ENCODE peak calls at places on chromosomes 11 and 22, in six cellular contexts. One of them, this sample, is unnamed.

GRCh38 chr11:76209671-76209955 is 3.3 kb upstream of the WNT11 start:
- DNase-seq in GM23338: no peak
- DNase-seq in Panc1: no peak
- DNase-seq in transverse colon: no peak
- DNase-seq in esophagus muscularis mucosa: no peak
- DNase-seq in endothelial cell of umbilical vein: no peak
- DNase-seq in this sample: no peak

GRCh38 chr22:39343259-39344045 is 6.3 kb upstream of the SYNGR1 start:
- DNase-seq in esophagus muscularis mucosa: no peak
- DNase-seq in GM23338: peak; percentile 88
- DNase-seq in endothelial cell of umbilical vein: peak; percentile 53
- DNase-seq in Panc1: peak; percentile 32
- DNase-seq in transverse colon: peak; percentile 66
- DNase-seq in this sample: peak; percentile 73

GRCh38 chr11:35223429-35223828 is 84.5 kb downstream of the CD44 start:
- DNase-seq in GM23338: peak; percentile 10
- DNase-seq in Panc1: no peak
- DNase-seq in transverse colon: no peak
- DNase-seq in esophagus muscularis mucosa: no peak
- DNase-seq in endothelial cell of umbilical vein: no peak
- DNase-seq in this sample: no peak

GRCh38 chr11:114250993-114251796 is 45.0 kb upstream of the NNMT start:
- DNase-seq in Panc1: no peak
- DNase-seq in endothelial cell of umbilical vein: no peak
- DNase-seq in transverse colon: no peak
- DNase-seq in GM23338: peak; percentile 44
- DNase-seq in esophagus muscularis mucosa: no peak
- DNase-seq in this sample: no peak

GRCh38 chr11:109037856-109038780 is 373.2 kb downstream of the DDX10 start:
- DNase-seq in endothelial cell of umbilical vein: peak; percentile 85
- DNase-seq in GM23338: no peak
- DNase-seq in Panc1: no peak
- DNase-seq in transverse colon: no peak
- DNase-seq in esophagus muscularis mucosa: peak; percentile 79
- DNase-seq in this sample: no peak

GRCh38 chr11:69501121-69501489 is 19.6 kb downstream of the LINC01488 start:
- DNase-seq in endothelial cell of umbilical vein: no peak
- DNase-seq in transverse colon: no peak
- DNase-seq in esophagus muscularis mucosa: no peak
- DNase-seq in GM23338: no peak
- DNase-seq in Panc1: no peak
- DNase-seq in this sample: no peak

GRCh38 chr22:48670747-48671146 is 1156.9 kb downstream of the BRD1 start:
- DNase-seq in esophagus muscularis mucosa: no peak
- DNase-seq in transverse colon: no peak
- DNase-seq in endothelial cell of umbilical vein: no peak
- DNase-seq in GM23338: no peak
- DNase-seq in Panc1: no peak
- DNase-seq in this sample: no peak

GRCh38 chr11:123575441-123575840 is 79.0 kb downstream of the SCN3B start:
- DNase-seq in transverse colon: no peak
- DNase-seq in Panc1: no peak
- DNase-seq in endothelial cell of umbilical vein: no peak
- DNase-seq in esophagus muscularis mucosa: no peak
- DNase-seq in GM23338: no peak
- DNase-seq in this sample: no peak

GRCh38 chr11:94553938-94554337 is 10.2 kb downstream of the FUT4 start:
- DNase-seq in GM23338: no peak
- DNase-seq in Panc1: no peak
- DNase-seq in endothelial cell of umbilical vein: no peak
- DNase-seq in transverse colon: no peak
- DNase-seq in esophagus muscularis mucosa: no peak
- DNase-seq in this sample: no peak

GRCh38 chr11:43376594-43376993 is 17.9 kb downstream of the TTC17 start:
- DNase-seq in transverse colon: no peak
- DNase-seq in esophagus muscularis mucosa: no peak
- DNase-seq in GM23338: no peak
- DNase-seq in Panc1: no peak
- DNase-seq in endothelial cell of umbilical vein: peak; percentile 48
- DNase-seq in this sample: no peak

GRCh38 chr11:844693-845644 is 2.3 kb downstream of the TSPAN4 start:
- DNase-seq in esophagus muscularis mucosa: peak; percentile 98
- DNase-seq in endothelial cell of umbilical vein: peak; percentile 92
- DNase-seq in Panc1: no peak
- DNase-seq in transverse colon: peak; percentile 79
- DNase-seq in GM23338: peak; percentile 94
- DNase-seq in this sample: peak; percentile 88

GRCh38 chr11:35750981-35751663 is 88.5 kb downstream of the TRIM44 start:
- DNase-seq in GM23338: no peak
- DNase-seq in esophagus muscularis mucosa: no peak
- DNase-seq in transverse colon: no peak
- DNase-seq in endothelial cell of umbilical vein: no peak
- DNase-seq in Panc1: no peak
- DNase-seq in this sample: no peak

GRCh38 chr22:23565942-23566715 is 14.0 kb downstream of the IGLL1 start:
- DNase-seq in esophagus muscularis mucosa: no peak
- DNase-seq in Panc1: no peak
- DNase-seq in GM23338: peak; percentile 35
- DNase-seq in endothelial cell of umbilical vein: no peak
- DNase-seq in transverse colon: no peak
- DNase-seq in this sample: no peak

GRCh38 chr11:34161812-34162506 is 56.5 kb downstream of the NAT10 start:
- DNase-seq in transverse colon: no peak
- DNase-seq in endothelial cell of umbilical vein: no peak
- DNase-seq in esophagus muscularis mucosa: no peak
- DNase-seq in GM23338: no peak
- DNase-seq in Panc1: no peak
- DNase-seq in this sample: no peak

GRCh38 chr11:44505591-44506054 is 59.8 kb upstream of the CD82 start:
- DNase-seq in GM23338: no peak
- DNase-seq in endothelial cell of umbilical vein: no peak
- DNase-seq in Panc1: no peak
- DNase-seq in esophagus muscularis mucosa: no peak
- DNase-seq in transverse colon: no peak
- DNase-seq in this sample: no peak

GRCh38 chr11:72195518-72195917 is 3.6 kb downstream of the FOLR1 start:
- DNase-seq in transverse colon: no peak
- DNase-seq in Panc1: no peak
- DNase-seq in esophagus muscularis mucosa: peak; percentile 87
- DNase-seq in endothelial cell of umbilical vein: no peak
- DNase-seq in GM23338: no peak
- DNase-seq in this sample: no peak

GRCh38 chr11:66011239-66011784 is 496 bp upstream of the CST6 start:
- DNase-seq in GM23338: peak; percentile 53
- DNase-seq in esophagus muscularis mucosa: no peak
- DNase-seq in transverse colon: no peak
- DNase-seq in Panc1: no peak
- DNase-seq in endothelial cell of umbilical vein: no peak
- DNase-seq in this sample: peak; percentile 87

DNA sequence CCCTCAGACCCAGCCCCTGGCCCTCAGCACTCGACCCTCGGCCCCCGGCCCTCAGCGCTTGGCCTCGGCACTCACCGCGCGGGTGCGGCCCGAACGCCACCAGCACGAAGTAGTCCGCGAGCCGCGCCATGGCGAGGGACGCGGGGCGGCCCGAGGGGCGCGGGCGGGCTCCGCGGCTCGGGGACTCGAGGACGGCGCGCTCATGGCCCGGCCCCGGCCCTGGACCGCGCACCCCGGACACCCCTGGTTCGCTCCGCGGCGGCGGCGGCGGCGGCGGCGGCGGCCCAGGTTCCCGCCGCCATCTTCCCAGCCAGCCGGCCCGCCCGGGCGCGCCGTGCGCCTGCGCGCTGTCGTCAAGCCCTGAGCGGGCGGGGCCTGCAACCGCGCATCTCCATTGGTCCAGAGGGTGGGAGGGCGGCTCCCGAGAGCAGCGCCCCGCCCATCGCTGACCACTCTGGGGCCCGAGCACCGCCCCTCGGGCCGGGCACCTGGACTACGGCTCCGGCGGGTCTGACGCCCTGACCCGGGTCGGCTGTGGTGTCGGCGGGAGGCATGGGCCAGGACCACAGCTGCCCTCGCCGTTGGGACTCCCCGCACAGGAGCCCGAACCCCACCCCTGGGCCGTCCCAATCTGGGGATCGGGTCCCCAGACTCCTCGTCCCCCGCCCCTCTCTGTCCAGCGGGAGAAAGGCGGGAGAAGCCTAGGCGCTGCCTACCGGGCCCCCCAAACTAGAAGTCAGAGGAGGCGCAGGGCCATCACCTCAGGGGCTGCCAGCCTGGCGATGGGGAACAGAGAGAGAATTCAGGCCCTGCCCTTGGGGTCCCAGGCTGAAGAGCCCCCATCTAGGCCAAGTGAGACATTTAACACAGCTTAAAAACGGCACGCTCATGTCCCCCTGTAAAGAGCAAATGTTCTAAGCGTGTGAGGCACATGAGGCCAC is at the start of gene SBF1:
- DNase-seq in esophagus muscularis mucosa: peak; percentile 96
- DNase-seq in Panc1: no peak
- DNase-seq in transverse colon: peak; percentile 94
- DNase-seq in endothelial cell of umbilical vein: peak; percentile 89
- DNase-seq in GM23338: peak; percentile 97
- DNase-seq in this sample: peak; percentile 88
- H3K4me1 ChIP-seq in esophagus muscularis mucosa: peaks cover 49% of the 10 kb centered on the region
- H3K4me1 ChIP-seq in Panc1: peaks cover 15% of the 10 kb centered on the region
- H3K4me1 ChIP-seq in transverse colon: peaks cover 45% of the 10 kb centered on the region
- H3K4me1 ChIP-seq in endothelial cell of umbilical vein: peaks cover 14% of the 10 kb centered on the region
- H3K4me1 ChIP-seq in GM23338: peaks cover 16% of the 10 kb centered on the region
- H3K4me1 ChIP-seq in this sample: peaks cover 13% of the 10 kb centered on the region

GRCh38 chr22:30444632-30445437 is 19.3 kb downstream of the MTFP1 start:
- DNase-seq in GM23338: peak; percentile 89
- DNase-seq in Panc1: no peak
- DNase-seq in endothelial cell of umbilical vein: peak; percentile 76
- DNase-seq in esophagus muscularis mucosa: no peak
- DNase-seq in transverse colon: peak; percentile 48
- DNase-seq in this sample: no peak
- TF ChIP-seq POLR2AphosphoS5 in GM23338: peak; percentile 56
- TF ChIP-seq POLR2AphosphoS5 in Panc1: peak; percentile 49
- TF ChIP-seq POLR2AphosphoS5 in endothelial cell of umbilical vein: peak; percentile 64
- TF ChIP-seq POLR2AphosphoS5 in esophagus muscularis mucosa: no peak
- TF ChIP-seq POLR2AphosphoS5 in transverse colon: no peak
- TF ChIP-seq POLR2AphosphoS5 in this sample: no peak

DNA sequence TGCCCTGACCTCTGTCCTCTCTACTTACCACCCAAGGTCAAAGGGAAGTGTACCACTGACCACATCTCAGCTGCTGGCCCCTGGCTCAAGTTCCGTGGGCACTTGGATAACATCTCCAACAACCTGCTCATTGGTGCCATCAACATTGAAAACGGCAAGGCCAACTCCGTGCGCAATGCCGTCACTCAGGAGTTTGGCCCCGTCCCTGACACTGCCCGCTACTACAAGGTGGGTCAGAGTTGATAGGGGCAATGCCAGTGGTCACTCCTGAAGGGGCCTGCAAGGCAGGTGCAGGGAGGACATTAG is 18.1 kb downstream of the POLR3H start:
- DNase-seq in endothelial cell of umbilical vein: no peak
- DNase-seq in esophagus muscularis mucosa: no peak
- DNase-seq in transverse colon: no peak
- DNase-seq in Panc1: no peak
- DNase-seq in GM23338: no peak
- DNase-seq in this sample: no peak
- H3K4me1 ChIP-seq in endothelial cell of umbilical vein: no peaks in the 10 kb centered on the region
- H3K4me1 ChIP-seq in esophagus muscularis mucosa: peaks cover 49% of the 10 kb centered on the region
- H3K4me1 ChIP-seq in transverse colon: peaks cover 19% of the 10 kb centered on the region
- H3K4me1 ChIP-seq in Panc1: peaks cover 34% of the 10 kb centered on the region
- H3K4me1 ChIP-seq in GM23338: no peaks in the 10 kb centered on the region
- H3K4me1 ChIP-seq in this sample: no peaks in the 10 kb centered on the region

GRCh38 chr11:84355911-84356310 is 1069.7 kb upstream of the CCDC90B start:
- DNase-seq in transverse colon: no peak
- DNase-seq in endothelial cell of umbilical vein: no peak
- DNase-seq in GM23338: no peak
- DNase-seq in Panc1: no peak
- DNase-seq in esophagus muscularis mucosa: no peak
- DNase-seq in this sample: no peak
- TF ChIP-seq POLR2AphosphoS5 in transverse colon: no peak
- TF ChIP-seq POLR2AphosphoS5 in endothelial cell of umbilical vein: no peak
- TF ChIP-seq POLR2AphosphoS5 in GM23338: no peak
- TF ChIP-seq POLR2AphosphoS5 in Panc1: no peak
- TF ChIP-seq POLR2AphosphoS5 in esophagus muscularis mucosa: no peak
- TF ChIP-seq POLR2AphosphoS5 in this sample: no peak

GRCh38 chr22:21862386-21863242 is 4.8 kb downstream of the MAPK1 start:
- DNase-seq in Panc1: no peak
- DNase-seq in transverse colon: no peak
- DNase-seq in esophagus muscularis mucosa: no peak
- DNase-seq in GM23338: no peak
- DNase-seq in endothelial cell of umbilical vein: no peak
- DNase-seq in this sample: no peak
- H3K4me1 ChIP-seq in Panc1: peaks cover 28% of the 10 kb centered on the region
- H3K4me1 ChIP-seq in transverse colon: peaks cover 66% of the 10 kb centered on the region
- H3K4me1 ChIP-seq in esophagus muscularis mucosa: peaks cover 87% of the 10 kb centered on the region
- H3K4me1 ChIP-seq in GM23338: peaks cover 54% of the 10 kb centered on the region
- H3K4me1 ChIP-seq in endothelial cell of umbilical vein: peaks cover 13% of the 10 kb centered on the region
- H3K4me1 ChIP-seq in this sample: no peaks in the 10 kb centered on the region